ENCODE peak calls at places on chromosome 1, in ten cellular contexts. One of them, this sample, is unnamed.

GRCh38 chr1:153357076-153357852 is 390 bp upstream of the S100A9 start:
- DNase-seq in brain microvascular endothelial cell: no peak
- DNase-seq in fibroblast of mammary gland: no peak
- DNase-seq in left lung: peak
- DNase-seq in pancreas: no peak
- DNase-seq in A549: no peak
- DNase-seq in hepatocyte: no peak
- DNase-seq in neural progenitor cell: no peak
- DNase-seq in adrenal gland: peak
- DNase-seq in tibial nerve: no peak
- DNase-seq in this sample: no peak

GRCh38 chr1:52034050-52034384 is 407 bp upstream of the KTI12 start:
- DNase-seq in brain microvascular endothelial cell: no peak
- DNase-seq in fibroblast of mammary gland: no peak
- DNase-seq in left lung: no peak
- DNase-seq in pancreas: no peak
- DNase-seq in A549: no peak
- DNase-seq in hepatocyte: no peak
- DNase-seq in neural progenitor cell: no peak
- DNase-seq in adrenal gland: no peak
- DNase-seq in tibial nerve: no peak
- DNase-seq in this sample: no peak

GRCh38 chr1:27628712-27629111 is 6.3 kb downstream of the FGR start:
- DNase-seq in brain microvascular endothelial cell: no peak
- DNase-seq in fibroblast of mammary gland: no peak
- DNase-seq in left lung: peak
- DNase-seq in pancreas: no peak
- DNase-seq in A549: no peak
- DNase-seq in hepatocyte: no peak
- DNase-seq in neural progenitor cell: no peak
- DNase-seq in adrenal gland: no peak
- DNase-seq in tibial nerve: no peak
- DNase-seq in this sample: no peak

GRCh38 chr1:39959651-39960333 is 4.8 kb downstream of the MFSD2A start:
- DNase-seq in brain microvascular endothelial cell: no peak
- DNase-seq in fibroblast of mammary gland: no peak
- DNase-seq in left lung: no peak
- DNase-seq in pancreas: no peak
- DNase-seq in A549: no peak
- DNase-seq in hepatocyte: no peak
- DNase-seq in neural progenitor cell: no peak
- DNase-seq in adrenal gland: no peak
- DNase-seq in tibial nerve: no peak
- DNase-seq in this sample: no peak

GRCh38 chr1:160171352-160171751 is 19.0 kb upstream of the CASQ1 start:
- DNase-seq in brain microvascular endothelial cell: peak
- DNase-seq in fibroblast of mammary gland: peak
- DNase-seq in left lung: no peak
- DNase-seq in pancreas: no peak
- DNase-seq in A549: no peak
- DNase-seq in hepatocyte: no peak
- DNase-seq in neural progenitor cell: no peak
- DNase-seq in adrenal gland: no peak
- DNase-seq in tibial nerve: no peak
- DNase-seq in this sample: no peak

GRCh38 chr1:151047925-151048644 is 534 bp downstream of the C1orf56 start:
- DNase-seq in brain microvascular endothelial cell: peak
- DNase-seq in fibroblast of mammary gland: peak
- DNase-seq in left lung: peak
- DNase-seq in pancreas: peak
- DNase-seq in A549: peak
- DNase-seq in hepatocyte: peak
- DNase-seq in neural progenitor cell: peak
- DNase-seq in adrenal gland: peak
- DNase-seq in tibial nerve: peak
- DNase-seq in this sample: peak

GRCh38 chr1:64060611-64061302 is 142.7 kb upstream of the UBE2U start:
- DNase-seq in brain microvascular endothelial cell: no peak
- DNase-seq in fibroblast of mammary gland: peak
- DNase-seq in left lung: no peak
- DNase-seq in pancreas: no peak
- DNase-seq in A549: no peak
- DNase-seq in hepatocyte: no peak
- DNase-seq in neural progenitor cell: no peak
- DNase-seq in adrenal gland: no peak
- DNase-seq in tibial nerve: no peak
- DNase-seq in this sample: no peak

GRCh38 chr1:39104158-39105060 is 78.3 kb downstream of the NDUFS5 start:
- DNase-seq in brain microvascular endothelial cell: no peak
- DNase-seq in fibroblast of mammary gland: peak
- DNase-seq in left lung: no peak
- DNase-seq in pancreas: no peak
- DNase-seq in A549: no peak
- DNase-seq in hepatocyte: peak
- DNase-seq in neural progenitor cell: peak
- DNase-seq in adrenal gland: peak
- DNase-seq in tibial nerve: no peak
- DNase-seq in this sample: no peak

GRCh38 chr1:55107989-55108388 is 68.6 kb downstream of the PCSK9 start:
- DNase-seq in brain microvascular endothelial cell: no peak
- DNase-seq in fibroblast of mammary gland: no peak
- DNase-seq in left lung: no peak
- DNase-seq in pancreas: no peak
- DNase-seq in A549: no peak
- DNase-seq in hepatocyte: no peak
- DNase-seq in neural progenitor cell: no peak
- DNase-seq in adrenal gland: no peak
- DNase-seq in tibial nerve: no peak
- DNase-seq in this sample: no peak

GRCh38 chr1:172275478-172275877 is 145.0 kb upstream of the C1orf105 start:
- DNase-seq in brain microvascular endothelial cell: no peak
- DNase-seq in fibroblast of mammary gland: no peak
- DNase-seq in left lung: no peak
- DNase-seq in pancreas: no peak
- DNase-seq in A549: no peak
- DNase-seq in hepatocyte: no peak
- DNase-seq in neural progenitor cell: no peak
- DNase-seq in adrenal gland: no peak
- DNase-seq in tibial nerve: no peak
- DNase-seq in this sample: no peak

GRCh38 chr1:94327001-94327685 is 89.8 kb upstream of the ARHGAP29 start:
- DNase-seq in brain microvascular endothelial cell: peak
- DNase-seq in fibroblast of mammary gland: peak
- DNase-seq in left lung: peak
- DNase-seq in pancreas: no peak
- DNase-seq in A549: no peak
- DNase-seq in hepatocyte: peak
- DNase-seq in neural progenitor cell: peak
- DNase-seq in adrenal gland: peak
- DNase-seq in tibial nerve: no peak
- DNase-seq in this sample: no peak

GRCh38 chr1:231053493-231054162 is 13.6 kb upstream of the FAM89A start:
- DNase-seq in brain microvascular endothelial cell: peak
- DNase-seq in fibroblast of mammary gland: peak
- DNase-seq in left lung: no peak
- DNase-seq in pancreas: no peak
- DNase-seq in A549: no peak
- DNase-seq in hepatocyte: peak
- DNase-seq in neural progenitor cell: no peak
- DNase-seq in adrenal gland: peak
- DNase-seq in tibial nerve: no peak
- DNase-seq in this sample: peak
- H3K4me3 ChIP-seq in brain microvascular endothelial cell: peak
- H3K4me3 ChIP-seq in fibroblast of mammary gland: no peak
- H3K4me3 ChIP-seq in left lung: no peak
- H3K4me3 ChIP-seq in pancreas: no peak
- H3K4me3 ChIP-seq in A549: no peak
- H3K4me3 ChIP-seq in hepatocyte: no peak
- H3K4me3 ChIP-seq in neural progenitor cell: no peak
- H3K4me3 ChIP-seq in adrenal gland: no peak
- H3K4me3 ChIP-seq in tibial nerve: no peak
- H3K4me3 ChIP-seq in this sample: no peak

DNA sequence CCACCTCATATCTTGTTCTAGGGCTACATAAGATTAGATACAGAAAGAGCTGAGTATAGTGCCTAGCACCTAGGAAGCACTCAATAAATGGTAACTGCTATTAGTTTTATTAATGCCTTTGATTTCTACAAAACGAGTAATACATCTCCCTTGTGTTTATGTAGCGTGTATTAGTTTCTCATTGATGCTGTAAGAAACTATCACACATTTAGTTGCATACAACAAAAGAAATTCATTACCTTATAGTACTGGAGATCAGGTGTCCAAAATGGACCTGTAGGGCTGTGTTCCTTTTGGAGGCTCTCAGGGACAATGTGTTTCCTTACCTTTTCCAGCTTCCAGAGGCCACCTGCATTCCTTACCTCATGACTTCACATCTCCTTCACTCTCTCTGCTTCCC is 961 bp upstream of the ERO1B start:
- DNase-seq in brain microvascular endothelial cell: no peak
- DNase-seq in fibroblast of mammary gland: no peak
- DNase-seq in left lung: no peak
- DNase-seq in pancreas: no peak
- DNase-seq in A549: no peak
- DNase-seq in hepatocyte: no peak
- DNase-seq in neural progenitor cell: no peak
- DNase-seq in adrenal gland: no peak
- DNase-seq in tibial nerve: no peak
- DNase-seq in this sample: no peak
- H3K4me3 ChIP-seq in brain microvascular endothelial cell: no peak
- H3K4me3 ChIP-seq in fibroblast of mammary gland: peak
- H3K4me3 ChIP-seq in left lung: no peak
- H3K4me3 ChIP-seq in pancreas: no peak
- H3K4me3 ChIP-seq in A549: peak
- H3K4me3 ChIP-seq in hepatocyte: no peak
- H3K4me3 ChIP-seq in neural progenitor cell: peak
- H3K4me3 ChIP-seq in adrenal gland: no peak
- H3K4me3 ChIP-seq in tibial nerve: peak
- H3K4me3 ChIP-seq in this sample: no peak

GRCh38 chr1:248730507-248731335 is 24.8 kb downstream of the LYPD8 start:
- DNase-seq in brain microvascular endothelial cell: no peak
- DNase-seq in fibroblast of mammary gland: no peak
- DNase-seq in left lung: no peak
- DNase-seq in pancreas: no peak
- DNase-seq in A549: no peak
- DNase-seq in hepatocyte: no peak
- DNase-seq in neural progenitor cell: no peak
- DNase-seq in adrenal gland: no peak
- DNase-seq in tibial nerve: no peak
- DNase-seq in this sample: no peak
- H3K4me3 ChIP-seq in brain microvascular endothelial cell: no peak
- H3K4me3 ChIP-seq in fibroblast of mammary gland: no peak
- H3K4me3 ChIP-seq in left lung: no peak
- H3K4me3 ChIP-seq in pancreas: no peak
- H3K4me3 ChIP-seq in A549: peak
- H3K4me3 ChIP-seq in hepatocyte: no peak
- H3K4me3 ChIP-seq in neural progenitor cell: no peak
- H3K4me3 ChIP-seq in adrenal gland: no peak
- H3K4me3 ChIP-seq in tibial nerve: no peak
- H3K4me3 ChIP-seq in this sample: no peak

DNA sequence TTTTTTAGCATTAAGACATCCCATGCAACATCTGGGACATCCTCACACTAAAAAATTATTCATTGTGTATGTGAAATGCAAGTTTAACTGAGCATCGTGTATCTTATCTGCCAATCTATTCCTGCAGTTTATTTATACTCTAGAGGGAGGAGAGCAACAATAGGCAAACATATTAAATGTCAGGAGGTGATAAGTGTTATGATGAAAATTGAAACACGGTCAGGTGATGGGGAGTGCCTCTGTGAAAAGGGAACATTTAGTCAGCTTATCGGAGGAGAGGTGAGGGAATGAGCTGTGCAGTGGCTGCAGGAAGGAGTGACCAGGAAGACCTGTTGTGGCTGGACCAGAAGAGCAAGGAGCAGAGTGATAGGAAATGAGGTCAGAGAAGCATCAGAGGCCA is 775 bp upstream of the EFCAB14 start:
- DNase-seq in brain microvascular endothelial cell: no peak
- DNase-seq in fibroblast of mammary gland: no peak
- DNase-seq in left lung: no peak
- DNase-seq in pancreas: no peak
- DNase-seq in A549: no peak
- DNase-seq in hepatocyte: peak
- DNase-seq in neural progenitor cell: no peak
- DNase-seq in adrenal gland: no peak
- DNase-seq in tibial nerve: no peak
- DNase-seq in this sample: no peak
- H3K4me3 ChIP-seq in brain microvascular endothelial cell: peak
- H3K4me3 ChIP-seq in fibroblast of mammary gland: peak
- H3K4me3 ChIP-seq in left lung: peak
- H3K4me3 ChIP-seq in pancreas: no peak
- H3K4me3 ChIP-seq in A549: peak
- H3K4me3 ChIP-seq in hepatocyte: no peak
- H3K4me3 ChIP-seq in neural progenitor cell: peak
- H3K4me3 ChIP-seq in adrenal gland: no peak
- H3K4me3 ChIP-seq in tibial nerve: no peak
- H3K4me3 ChIP-seq in this sample: peak

GRCh38 chr1:59926381-59927243 is at the start of gene CYP2J2:
- DNase-seq in brain microvascular endothelial cell: no peak
- DNase-seq in fibroblast of mammary gland: peak
- DNase-seq in left lung: peak
- DNase-seq in pancreas: peak
- DNase-seq in A549: peak
- DNase-seq in hepatocyte: peak
- DNase-seq in neural progenitor cell: peak
- DNase-seq in adrenal gland: peak
- DNase-seq in tibial nerve: peak
- DNase-seq in this sample: no peak
- H3K4me3 ChIP-seq in brain microvascular endothelial cell: peak
- H3K4me3 ChIP-seq in fibroblast of mammary gland: peak
- H3K4me3 ChIP-seq in left lung: peak
- H3K4me3 ChIP-seq in pancreas: peak
- H3K4me3 ChIP-seq in A549: peak
- H3K4me3 ChIP-seq in hepatocyte: peak
- H3K4me3 ChIP-seq in neural progenitor cell: peak
- H3K4me3 ChIP-seq in adrenal gland: no peak
- H3K4me3 ChIP-seq in tibial nerve: peak
- H3K4me3 ChIP-seq in this sample: peak

GRCh38 chr1:103779932-103780331 is 30.2 kb downstream of the AMY1C start:
- DNase-seq in brain microvascular endothelial cell: no peak
- DNase-seq in fibroblast of mammary gland: no peak
- DNase-seq in left lung: no peak
- DNase-seq in pancreas: no peak
- DNase-seq in A549: no peak
- DNase-seq in hepatocyte: no peak
- DNase-seq in neural progenitor cell: no peak
- DNase-seq in adrenal gland: no peak
- DNase-seq in tibial nerve: no peak
- DNase-seq in this sample: no peak
- H3K4me3 ChIP-seq in brain microvascular endothelial cell: no peak
- H3K4me3 ChIP-seq in fibroblast of mammary gland: no peak
- H3K4me3 ChIP-seq in left lung: no peak
- H3K4me3 ChIP-seq in pancreas: no peak
- H3K4me3 ChIP-seq in A549: no peak
- H3K4me3 ChIP-seq in hepatocyte: no peak
- H3K4me3 ChIP-seq in neural progenitor cell: no peak
- H3K4me3 ChIP-seq in adrenal gland: no peak
- H3K4me3 ChIP-seq in tibial nerve: no peak
- H3K4me3 ChIP-seq in this sample: no peak

This sample was measured in HFF-Myc.